ENCODE peak calls at places on chromosomes 5 and 9, in six cellular contexts. One of them, this sample, is unnamed.

GRCh38 chr9:33452828-33453271 is 5.5 kb upstream of the AQP3 start:
- DNase-seq in H1: peak
- DNase-seq in neuronal stem cell: peak
- DNase-seq in mesenchymal stem cell: peak
- DNase-seq in H9: peak
- DNase-seq in IMR-90: peak
- DNase-seq in this sample: peak

GRCh38 chr9:19464764-19465570 is 56.2 kb downstream of the ACER2 start:
- DNase-seq in mesenchymal stem cell: peak
- DNase-seq in H1: peak
- DNase-seq in IMR-90: peak
- DNase-seq in neuronal stem cell: peak
- DNase-seq in H9: peak
- DNase-seq in this sample: peak

GRCh38 chr9:108550111-108550510 is 305.7 kb downstream of the ACTL7B start:
- DNase-seq in H1: no peak
- DNase-seq in neuronal stem cell: no peak
- DNase-seq in mesenchymal stem cell: peak
- DNase-seq in H9: no peak
- DNase-seq in IMR-90: no peak
- DNase-seq in this sample: no peak

GRCh38 chr9:98995059-98995665 is 51.5 kb downstream of the COL15A1 start:
- DNase-seq in H9: peak
- DNase-seq in mesenchymal stem cell: no peak
- DNase-seq in IMR-90: no peak
- DNase-seq in neuronal stem cell: no peak
- DNase-seq in H1: no peak
- DNase-seq in this sample: no peak

GRCh38 chr9:85420750-85421149 is 321.0 kb downstream of the AGTPBP1 start:
- DNase-seq in H1: no peak
- DNase-seq in neuronal stem cell: peak
- DNase-seq in IMR-90: no peak
- DNase-seq in H9: peak
- DNase-seq in mesenchymal stem cell: peak
- DNase-seq in this sample: no peak

GRCh38 chr5:38831909-38832308 is 13.9 kb upstream of the OSMR start:
- DNase-seq in neuronal stem cell: no peak
- DNase-seq in H9: peak
- DNase-seq in IMR-90: peak
- DNase-seq in mesenchymal stem cell: peak
- DNase-seq in H1: no peak
- DNase-seq in this sample: peak

GRCh38 chr5:10301266-10301665 is 6.4 kb downstream of the CMBL start:
- DNase-seq in mesenchymal stem cell: no peak
- DNase-seq in H9: no peak
- DNase-seq in IMR-90: no peak
- DNase-seq in H1: no peak
- DNase-seq in neuronal stem cell: no peak
- DNase-seq in this sample: no peak

GRCh38 chr9:118276784-118277183 is 572.6 kb downstream of the TLR4 start:
- DNase-seq in mesenchymal stem cell: no peak
- DNase-seq in IMR-90: no peak
- DNase-seq in neuronal stem cell: no peak
- DNase-seq in H1: no peak
- DNase-seq in H9: no peak
- DNase-seq in this sample: no peak

GRCh38 chr5:135313405-135313804 is 85.6 kb downstream of the MACROH2A1 start:
- DNase-seq in H1: no peak
- DNase-seq in neuronal stem cell: no peak
- DNase-seq in H9: no peak
- DNase-seq in IMR-90: no peak
- DNase-seq in mesenchymal stem cell: no peak
- DNase-seq in this sample: no peak

GRCh38 chr9:93096131-93096802 is at the start of gene CARD19:
- DNase-seq in IMR-90: peak
- DNase-seq in neuronal stem cell: peak
- DNase-seq in mesenchymal stem cell: peak
- DNase-seq in H1: peak
- DNase-seq in H9: no peak
- DNase-seq in this sample: peak

GRCh38 chr9:31210982-31211570 is 1173.4 kb upstream of the ACO1 start:
- DNase-seq in IMR-90: no peak
- DNase-seq in H1: no peak
- DNase-seq in mesenchymal stem cell: peak
- DNase-seq in H9: peak
- DNase-seq in neuronal stem cell: no peak
- DNase-seq in this sample: peak

GRCh38 chr9:86096382-86096781 is 3.0 kb downstream of the GOLM1 start:
- DNase-seq in mesenchymal stem cell: peak
- DNase-seq in H1: no peak
- DNase-seq in H9: no peak
- DNase-seq in neuronal stem cell: no peak
- DNase-seq in IMR-90: peak
- DNase-seq in this sample: no peak

GRCh38 chr9:8734760-8735159 is 935.2 kb upstream of the DMAC1 start:
- DNase-seq in neuronal stem cell: no peak
- DNase-seq in mesenchymal stem cell: no peak
- DNase-seq in H9: peak
- DNase-seq in IMR-90: no peak
- DNase-seq in H1: no peak
- DNase-seq in this sample: peak

GRCh38 chr5:142512680-142513042 is 173.2 kb downstream of the FGF1 start:
- DNase-seq in H1: no peak
- DNase-seq in neuronal stem cell: no peak
- DNase-seq in IMR-90: peak
- DNase-seq in H9: no peak
- DNase-seq in mesenchymal stem cell: peak
- DNase-seq in this sample: peak

GRCh38 chr5:16855475-16855874 is 80.6 kb downstream of the MYO10 start:
- DNase-seq in H1: no peak
- DNase-seq in IMR-90: peak
- DNase-seq in neuronal stem cell: peak
- DNase-seq in H9: no peak
- DNase-seq in mesenchymal stem cell: no peak
- DNase-seq in this sample: no peak

GRCh38 chr5:145554399-145554798 is 280.7 kb downstream of the PRELID2 start:
- DNase-seq in IMR-90: peak
- DNase-seq in mesenchymal stem cell: no peak
- DNase-seq in H1: no peak
- DNase-seq in H9: no peak
- DNase-seq in neuronal stem cell: no peak
- DNase-seq in this sample: no peak

GRCh38 chr5:159452480-159453167 is 122.3 kb upstream of the IL12B start:
- DNase-seq in mesenchymal stem cell: no peak
- DNase-seq in neuronal stem cell: no peak
- DNase-seq in H1: no peak
- DNase-seq in IMR-90: no peak
- DNase-seq in H9: no peak
- DNase-seq in this sample: no peak

GRCh38 chr5:44808435-44809214 is at the start of gene MRPS30:
- DNase-seq in H1: peak
- DNase-seq in mesenchymal stem cell: peak
- DNase-seq in neuronal stem cell: peak
- DNase-seq in IMR-90: peak
- DNase-seq in H9: peak
- DNase-seq in this sample: peak

GRCh38 chr9:16521868-16522381 is 348.5 kb downstream of the BNC2 start:
- DNase-seq in H9: no peak
- DNase-seq in neuronal stem cell: no peak
- DNase-seq in mesenchymal stem cell: peak
- DNase-seq in H1: no peak
- DNase-seq in IMR-90: peak
- DNase-seq in this sample: no peak

GRCh38 chr5:167642779-167643517 is 648.5 kb upstream of the WWC1 start:
- DNase-seq in mesenchymal stem cell: peak
- DNase-seq in neuronal stem cell: no peak
- DNase-seq in H9: no peak
- DNase-seq in IMR-90: peak
- DNase-seq in H1: no peak
- DNase-seq in this sample: peak

GRCh38 chr5:35438288-35438687 is 179.4 kb upstream of the SPEF2 start:
- DNase-seq in IMR-90: no peak
- DNase-seq in H9: no peak
- DNase-seq in neuronal stem cell: no peak
- DNase-seq in H1: no peak
- DNase-seq in mesenchymal stem cell: no peak
- DNase-seq in this sample: no peak

GRCh38 chr9:89844535-89844934 is 239.7 kb downstream of the GADD45G start:
- DNase-seq in H9: no peak
- DNase-seq in mesenchymal stem cell: no peak
- DNase-seq in H1: no peak
- DNase-seq in neuronal stem cell: no peak
- DNase-seq in IMR-90: no peak
- DNase-seq in this sample: no peak

GRCh38 chr9:12717907-12718306 is 24.7 kb downstream of the TYRP1 start:
- DNase-seq in IMR-90: no peak
- DNase-seq in mesenchymal stem cell: no peak
- DNase-seq in H9: no peak
- DNase-seq in neuronal stem cell: no peak
- DNase-seq in H1: no peak
- DNase-seq in this sample: no peak

GRCh38 chr9:12720551-12720950 is 27.4 kb downstream of the TYRP1 start:
- DNase-seq in neuronal stem cell: no peak
- DNase-seq in H1: no peak
- DNase-seq in H9: no peak
- DNase-seq in mesenchymal stem cell: no peak
- DNase-seq in IMR-90: no peak
- DNase-seq in this sample: peak

GRCh38 chr9:12716823-12717222 is 23.6 kb downstream of the TYRP1 start:
- DNase-seq in H9: no peak
- DNase-seq in H1: no peak
- DNase-seq in mesenchymal stem cell: no peak
- DNase-seq in neuronal stem cell: no peak
- DNase-seq in IMR-90: no peak
- DNase-seq in this sample: no peak

GRCh38 chr9:12719431-12719830 is 26.2 kb downstream of the TYRP1 start:
- DNase-seq in H1: no peak
- DNase-seq in IMR-90: peak
- DNase-seq in neuronal stem cell: no peak
- DNase-seq in mesenchymal stem cell: peak
- DNase-seq in H9: no peak
- DNase-seq in this sample: no peak

DNA sequence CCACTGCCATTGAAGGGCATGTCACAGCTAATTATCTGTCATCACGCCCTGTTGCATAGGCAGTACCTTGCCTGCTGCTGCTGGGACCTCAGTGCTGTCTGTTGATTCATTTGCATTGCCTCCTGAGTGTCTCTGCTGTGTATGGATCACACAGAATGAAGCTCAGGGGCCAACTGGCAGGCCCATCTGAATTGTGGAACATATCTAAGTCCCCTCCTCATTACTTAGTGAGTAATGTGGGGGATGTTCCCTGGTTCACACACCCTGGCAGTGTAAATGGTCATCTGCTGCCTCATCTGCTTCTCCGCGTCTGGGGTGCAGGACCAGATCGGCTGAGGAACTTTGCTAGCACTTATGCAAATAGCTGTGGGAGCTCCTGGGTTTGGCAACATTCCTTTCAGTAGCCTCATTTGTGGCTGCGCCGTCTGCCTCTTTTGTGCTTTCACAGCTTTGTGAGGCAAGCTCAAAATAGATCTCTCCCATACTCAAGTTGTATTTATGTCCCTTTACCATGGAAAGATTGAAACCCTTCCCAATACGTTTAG is 25.4 kb downstream of the TYRP1 start:
- DNase-seq in neuronal stem cell: peak
- DNase-seq in IMR-90: peak
- DNase-seq in H1: peak
- DNase-seq in mesenchymal stem cell: peak
- DNase-seq in H9: peak
- DNase-seq in this sample: no peak
- H3K14ac ChIP-seq in neuronal stem cell: no peak
- H3K14ac ChIP-seq in IMR-90: no peak
- H3K14ac ChIP-seq in H1: no peak
- H3K14ac ChIP-seq in mesenchymal stem cell: peak
- H3K14ac ChIP-seq in H9: no peak
- H3K14ac ChIP-seq in this sample: no peak

GRCh38 chr9:130672933-130673615 is 8.7 kb downstream of the PRDM12 start:
- DNase-seq in mesenchymal stem cell: no peak
- DNase-seq in neuronal stem cell: no peak
- DNase-seq in H9: no peak
- DNase-seq in H1: no peak
- DNase-seq in IMR-90: no peak
- DNase-seq in this sample: no peak
- H4K91ac ChIP-seq in mesenchymal stem cell: no peak
- H4K91ac ChIP-seq in neuronal stem cell: no peak
- H4K91ac ChIP-seq in H9: no peak
- H4K91ac ChIP-seq in H1: no peak
- H4K91ac ChIP-seq in IMR-90: no peak
- H4K91ac ChIP-seq in this sample: no peak

GRCh38 chr5:131637694-131638093 is 2.7 kb upstream of the RAPGEF6 start:
- DNase-seq in mesenchymal stem cell: no peak
- DNase-seq in H1: no peak
- DNase-seq in H9: no peak
- DNase-seq in neuronal stem cell: no peak
- DNase-seq in IMR-90: no peak
- DNase-seq in this sample: no peak

GRCh38 chr5:131634666-131634995 is 398 bp downstream of the RAPGEF6 start:
- DNase-seq in neuronal stem cell: peak
- DNase-seq in H9: peak
- DNase-seq in H1: peak
- DNase-seq in IMR-90: peak
- DNase-seq in mesenchymal stem cell: peak
- DNase-seq in this sample: peak

GRCh38 chr5:131633830-131634229 is 1.2 kb downstream of the RAPGEF6 start:
- DNase-seq in H1: no peak
- DNase-seq in mesenchymal stem cell: no peak
- DNase-seq in H9: no peak
- DNase-seq in neuronal stem cell: no peak
- DNase-seq in IMR-90: no peak
- DNase-seq in this sample: no peak

GRCh38 chr5:131634996-131635754 is at the start of gene RAPGEF6:
- DNase-seq in neuronal stem cell: peak
- DNase-seq in H9: peak
- DNase-seq in mesenchymal stem cell: peak
- DNase-seq in H1: peak
- DNase-seq in IMR-90: peak
- DNase-seq in this sample: peak

GRCh38 chr5:131635755-131636479 is 888 bp upstream of the RAPGEF6 start:
- DNase-seq in H1: no peak
- DNase-seq in IMR-90: no peak
- DNase-seq in mesenchymal stem cell: no peak
- DNase-seq in neuronal stem cell: no peak
- DNase-seq in H9: no peak
- DNase-seq in this sample: no peak
- H3K14ac ChIP-seq in H1: peak
- H3K14ac ChIP-seq in IMR-90: peak
- H3K14ac ChIP-seq in mesenchymal stem cell: peak
- H3K14ac ChIP-seq in neuronal stem cell: no peak
- H3K14ac ChIP-seq in H9: peak
- H3K14ac ChIP-seq in this sample: peak

DNA sequence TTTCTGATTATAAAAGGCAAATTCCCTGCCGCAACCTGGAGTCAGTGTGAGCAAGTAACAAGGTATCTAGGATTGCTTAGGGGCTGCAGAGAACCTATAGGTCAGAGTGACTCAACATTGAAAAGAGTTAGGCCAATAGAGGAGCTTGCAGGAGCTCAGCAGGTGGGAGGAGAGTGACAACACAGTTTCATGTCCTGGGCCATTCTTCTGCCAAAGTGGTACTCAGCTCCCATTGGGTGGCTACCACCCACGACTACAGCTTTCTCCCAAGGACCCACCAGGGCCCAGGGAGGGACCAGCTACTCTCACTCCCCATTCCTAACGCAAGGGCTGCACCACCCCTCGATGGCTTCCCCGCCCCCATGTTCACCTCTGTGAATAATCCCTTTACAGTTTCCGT is 86.7 kb upstream of the SPATA31C2 start:
- DNase-seq in mesenchymal stem cell: no peak
- DNase-seq in H9: peak
- DNase-seq in neuronal stem cell: no peak
- DNase-seq in IMR-90: no peak
- DNase-seq in H1: no peak
- DNase-seq in this sample: no peak
- H4K91ac ChIP-seq in mesenchymal stem cell: no peak
- H4K91ac ChIP-seq in H9: no peak
- H4K91ac ChIP-seq in neuronal stem cell: no peak
- H4K91ac ChIP-seq in IMR-90: no peak
- H4K91ac ChIP-seq in H1: no peak
- H4K91ac ChIP-seq in this sample: no peak

This sample was measured in trophoblast cell.